ENCODE peak calls at places on chromosomes 16 and 17, in four cellular contexts. B, O, Z and I are unnamed samples. For H3K9me3, the result is how much of the 10 kb centered on the place peaks cover.

GRCh38 chr17:9206160-9206988 is 185.1 kb downstream of the NTN1 start:
- DNase-seq in B (no peak), O (no peak), Z (no peak), I (peak)

GRCh38 chr17:21213491-21214014 is 408 bp downstream of the TMEM11 start:
- DNase-seq in B (peak), O (no peak), Z (no peak), I (peak)

GRCh38 chr17:49555495-49556018 is 20.1 kb upstream of the NXPH3 start:
- DNase-seq in B (no peak), O (no peak), Z (no peak), I (no peak)

GRCh38 chr17:10013360-10014112 is 108.5 kb upstream of the RCVRN start:
- DNase-seq in B (no peak), O (no peak), Z (peak), I (no peak)

GRCh38 chr17:41413353-41413752 is 11.0 kb downstream of the KRT37 start:
- DNase-seq in B (no peak), O (no peak), Z (no peak), I (no peak)

GRCh38 chr17:53426505-53426904 is 396.2 kb upstream of the KIF2B start:
- DNase-seq in B (no peak), O (no peak), Z (no peak), I (no peak)

GRCh38 chr17:50918933-50919296 is 52.8 kb upstream of the TOB1 start:
- DNase-seq in B (no peak), O (no peak), Z (no peak), I (no peak)

GRCh38 chr17:4948997-4949320 is 629 bp upstream of the PFN1 start:
- DNase-seq in B (peak), O (no peak), Z (peak), I (peak)

GRCh38 chr17:78466786-78467715 is 88.6 kb downstream of the PGS1 start:
- DNase-seq in B (no peak), O (no peak), Z (no peak), I (no peak)

GRCh38 chr17:28253663-28254062 is 65.3 kb upstream of the TMEM97 start:
- DNase-seq in B (no peak), O (no peak), Z (no peak), I (no peak)

GRCh38 chr17:55421179-55421934 is at the start of gene MMD:
- DNase-seq in B (no peak), O (no peak), Z (peak), I (peak)

GRCh38 chr17:22441776-22442175 is 749.5 kb downstream of the KCNJ18 start:
- DNase-seq in B (no peak), O (no peak), Z (no peak), I (no peak)
- H3K9me3 ChIP-seq in B (under half), O (under half), Z (under half), I (under half)

GRCh38 chr17:16617481-16618060 is 36.1 kb downstream of the ZNF624 start:
- DNase-seq in B (no peak), O (no peak), Z (no peak), I (no peak)

GRCh38 chr17:16622540-16623277 is 30.9 kb downstream of the ZNF624 start:
- DNase-seq in B (no peak), O (no peak), Z (no peak), I (peak)

GRCh38 chr17:16623282-16623681 is 30.4 kb downstream of the ZNF624 start:
- DNase-seq in B (no peak), O (no peak), Z (no peak), I (no peak)
- H3K9me3 ChIP-seq in B (under half), O (half or more), Z (under half), I (half or more)

DNA sequence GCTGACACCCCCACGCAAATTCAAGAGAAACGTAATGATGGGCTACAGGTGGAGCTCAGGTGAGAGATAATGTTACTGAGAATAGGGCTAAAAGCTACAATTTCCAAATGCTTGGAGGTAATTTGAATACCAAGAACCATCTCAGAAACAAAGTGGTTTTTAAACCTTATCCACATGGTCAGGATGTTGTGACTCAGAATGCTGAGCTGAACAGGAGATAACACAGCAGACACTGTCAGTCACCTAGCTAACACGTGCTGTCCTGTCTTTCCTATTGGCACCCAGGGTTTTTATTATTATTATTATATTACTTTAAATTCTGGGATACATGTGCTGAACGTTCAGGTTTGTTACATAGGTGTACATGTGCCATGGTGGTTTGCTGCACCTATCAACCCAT is 233.0 kb upstream of the MAF start:
- DNase-seq in B (no peak), O (no peak), Z (no peak), I (no peak)
- H3K9me3 ChIP-seq in B (under half), O (under half), Z (under half), I (under half)

GRCh38 chr17:27087935-27088766 is 205.8 kb upstream of the WSB1 start:
- DNase-seq in B (no peak), O (no peak), Z (no peak), I (no peak)

GRCh38 chr17:27083408-27084185 is 210.3 kb upstream of the WSB1 start:
- DNase-seq in B (no peak), O (no peak), Z (no peak), I (no peak)

GRCh38 chr17:27086526-27086925 is 207.4 kb upstream of the WSB1 start:
- DNase-seq in B (no peak), O (no peak), Z (no peak), I (no peak)

GRCh38 chr17:27082775-27083154 is 211.1 kb upstream of the WSB1 start:
- DNase-seq in B (no peak), O (no peak), Z (no peak), I (no peak)

GRCh38 chr17:27085517-27085916 is 208.4 kb upstream of the WSB1 start:
- DNase-seq in B (no peak), O (no peak), Z (no peak), I (no peak)
- H3K9me3 ChIP-seq in B (under half), O (under half), Z (under half), I (under half)